ENCODE peak calls at places on chromosomes 1 and 21, in eight cellular contexts. J, X, Y, U, S, N, I and G are unnamed samples.

GRCh38 chr1:85275701-85276289 is 637 bp downstream of the BCL10 start:
- DNase-seq in Y (no peak), J (no peak), N (peak; percentile 78), S (no peak), I (peak; percentile 20), X (no peak), U (no peak), G (no peak)

GRCh38 chr1:248851390-248851789 is 7.5 kb downstream of the ZNF692 start:
- DNase-seq in I (no peak), S (no peak), N (no peak), J (no peak), U (no peak), X (no peak), Y (no peak), G (no peak)

GRCh38 chr1:19351858-19352257 is 39.7 kb downstream of the SLC66A1 start:
- DNase-seq in S (no peak), N (no peak), U (no peak), J (no peak), I (no peak), Y (no peak), X (no peak), G (no peak)

GRCh38 chr1:223771469-223771813 is 59.1 kb downstream of the CAPN2 start:
- DNase-seq in X (no peak), U (no peak), Y (no peak), S (no peak), I (no peak), J (no peak), N (no peak), G (no peak)

GRCh38 chr1:228393268-228393699 is 13.4 kb downstream of the TRIM11 start:
- DNase-seq in I (no peak), Y (peak; percentile 41), X (no peak), U (no peak), N (no peak), J (peak; percentile 78), S (no peak), G (peak; percentile 56)

GRCh38 chr1:14759843-14760242 is 161.4 kb downstream of the KAZN start:
- DNase-seq in S (no peak), X (no peak), Y (no peak), N (no peak), I (no peak), J (no peak), U (no peak), G (no peak)

GRCh38 chr1:207004931-207005830 is 27.4 kb downstream of the C1orf116 start:
- DNase-seq in N (peak; percentile 14), U (peak; percentile 71), Y (peak; percentile 67), I (no peak), J (peak; percentile 89), S (peak; percentile 52), X (no peak), G (peak; percentile 88)

GRCh38 chr1:70486676-70487470 is 75.8 kb downstream of the CTH start:
- DNase-seq in U (no peak), S (no peak), Y (no peak), N (no peak), J (no peak), I (no peak), X (no peak), G (no peak)

GRCh38 chr1:22861764-22862440 is 110.8 kb downstream of the LACTBL1 start:
- DNase-seq in U (peak; percentile 40), J (peak; percentile 11), N (no peak), X (no peak), S (peak; percentile 14), I (no peak), Y (peak; percentile 48), G (peak; percentile 30)

GRCh38 chr21:46207006-46207919 is 21.3 kb downstream of the LSS start:
- DNase-seq in U (no peak), X (no peak), S (no peak), N (no peak), I (no peak), Y (no peak), J (no peak), G (no peak)

GRCh38 chr1:39034114-39034654 is 8.0 kb downstream of the NDUFS5 start:
- DNase-seq in I (no peak), J (no peak), X (no peak), N (no peak), U (no peak), S (no peak), Y (no peak), G (no peak)

GRCh38 chr1:224733021-224733911 is 117.1 kb downstream of the CNIH3 start:
- DNase-seq in S (no peak), I (no peak), J (peak; percentile 73), Y (no peak), U (peak; percentile 37), X (no peak), N (no peak), G (no peak)

GRCh38 chr1:24793762-24794161 is 48.5 kb downstream of the CLIC4 start:
- DNase-seq in J (no peak), Y (no peak), N (no peak), U (no peak), I (no peak), S (no peak), X (no peak), G (no peak)

GRCh38 chr1:34407140-34407539 is 230.4 kb downstream of the C1orf94 start:
- DNase-seq in U (no peak), Y (no peak), J (peak; percentile 51), X (no peak), I (no peak), N (no peak), S (no peak), G (peak; percentile 36)

GRCh38 chr1:235329139-235329808 is 904 bp downstream of the GGPS1 start:
- DNase-seq in S (peak; percentile 35), U (peak; percentile 66), I (peak; percentile 46), J (peak; percentile 31), N (peak; percentile 57), Y (peak; percentile 28), X (peak; percentile 28), G (no peak)

GRCh38 chr21:45739218-45740087 is 95.9 kb downstream of the PCBP3 start:
- DNase-seq in J (no peak), X (no peak), S (no peak), U (no peak), Y (no peak), N (no peak), I (peak; percentile 45), G (no peak)

GRCh38 chr1:169586067-169586394 is 250 bp downstream of the F5 start:
- DNase-seq in I (no peak), J (no peak), X (no peak), Y (no peak), U (no peak), N (no peak), S (no peak), G (no peak)